ENCODE peak calls at places on chromosomes 3 and 15, in eight cellular contexts. S, X, M, U, B, N, E and D are unnamed samples.
A peak's percentile ranks its signal among the peaks of the same experiment; 100 is the strongest.

GRCh38 chr15:85872125-85872524 is 77.4 kb upstream of the KLHL25 start:
- DNase-seq in U (no peak), S (no peak), N (no peak), M (no peak), E (no peak), X (no peak), B (no peak), D (no peak)

GRCh38 chr3:3087279-3087678 is 22.9 kb downstream of the IL5RA start:
- DNase-seq in M (peak; percentile 40), B (no peak), S (no peak), X (no peak), U (no peak), N (no peak), E (no peak), D (no peak)

GRCh38 chr3:124701687-124702086 is 28.6 kb upstream of the UMPS start:
- DNase-seq in M (no peak), X (no peak), B (peak; percentile 37), S (no peak), U (no peak), N (no peak), E (peak; percentile 73), D (no peak)

GRCh38 chr3:14371573-14372474 is 30.6 kb upstream of the SLC6A6 start:
- DNase-seq in U (peak; percentile 93), X (no peak), B (no peak), S (no peak), N (peak; percentile 87), E (peak; percentile 72), M (peak; percentile 90), D (no peak)

GRCh38 chr3:46407976-46408375 is 917 bp downstream of the CCRL2 start:
- DNase-seq in B (no peak), N (no peak), M (no peak), U (no peak), X (no peak), E (no peak), S (no peak), D (no peak)

GRCh38 chr3:53863127-53863526 is 16.8 kb downstream of the IL17RB start:
- DNase-seq in N (no peak), B (no peak), M (no peak), U (no peak), E (no peak), X (no peak), S (no peak), D (no peak)

GRCh38 chr3:17846466-17846865 is 104.0 kb upstream of the TBC1D5 start:
- DNase-seq in B (no peak), X (no peak), U (no peak), N (no peak), S (no peak), E (peak; percentile 20), M (no peak), D (no peak)

GRCh38 chr3:183266454-183266853 is 13.4 kb downstream of the B3GNT5 start:
- DNase-seq in E (no peak), X (no peak), S (no peak), M (no peak), U (no peak), B (no peak), N (no peak), D (no peak)

GRCh38 chr3:32837789-32838188 is 20.0 kb downstream of the TRIM71 start:
- DNase-seq in S (no peak), U (no peak), E (no peak), X (no peak), N (no peak), M (no peak), B (no peak), D (no peak)

GRCh38 chr3:172355836-172356235 is 92.4 kb downstream of the GHSR start:
- DNase-seq in E (peak; percentile 95), U (no peak), N (peak; percentile 25), M (no peak), X (no peak), S (no peak), B (peak; percentile 87), D (no peak)

GRCh38 chr3:29152379-29152778 is 128.5 kb upstream of the RBMS3 start:
- DNase-seq in E (no peak), S (no peak), M (peak; percentile 30), X (peak; percentile 41), N (no peak), U (no peak), B (no peak), D (no peak)

GRCh38 chr3:122003112-122003511 is 18.9 kb downstream of the ILDR1 start:
- DNase-seq in X (no peak), S (no peak), N (no peak), B (no peak), U (no peak), M (no peak), E (no peak), D (no peak)

GRCh38 chr3:34056951-34057390 is 258.5 kb downstream of the PDCD6IP start:
- DNase-seq in U (no peak), E (peak; percentile 12), B (no peak), X (no peak), M (no peak), N (no peak), S (no peak), D (no peak)

GRCh38 chr3:41405466-41405865 is 206.2 kb downstream of the CTNNB1 start:
- DNase-seq in B (no peak), S (no peak), U (no peak), M (no peak), X (no peak), E (peak; percentile 1), N (no peak), D (no peak)

GRCh38 chr3:123331006-123331405 is 117.9 kb downstream of the ADCY5 start:
- DNase-seq in N (no peak), U (peak; percentile 80), M (no peak), B (no peak), E (no peak), X (no peak), S (no peak), D (no peak)

GRCh38 chr3:147943265-147943945 is 534.2 kb downstream of the ZIC1 start:
- DNase-seq in N (no peak), S (no peak), X (no peak), B (peak; percentile 54), U (no peak), M (no peak), E (peak; percentile 92), D (no peak)

GRCh38 chr15:99454107-99454809 is 111.5 kb upstream of the MEF2A start:
- DNase-seq in N (no peak), B (no peak), E (no peak), U (peak; percentile 39), S (no peak), X (no peak), M (no peak), D (no peak)

GRCh38 chr3:80676869-80677268 is 909.1 kb upstream of the ROBO1 start:
- DNase-seq in B (no peak), S (no peak), X (no peak), U (no peak), N (no peak), E (peak; percentile 21), M (no peak), D (no peak)

GRCh38 chr3:4752201-4753072 is 226.8 kb upstream of the BHLHE40 start:
- DNase-seq in B (no peak), E (peak; percentile 48), X (no peak), N (no peak), S (no peak), M (no peak), U (no peak), D (no peak)

GRCh38 chr3:146026547-146026946 is 134.4 kb downstream of the PLOD2 start:
- DNase-seq in S (no peak), E (no peak), B (no peak), U (no peak), N (no peak), M (no peak), X (no peak), D (no peak)

GRCh38 chr3:108251256-108251655 is 29.0 kb upstream of the IFT57 start:
- DNase-seq in S (no peak), N (no peak), X (no peak), B (no peak), M (no peak), E (no peak), U (no peak), D (no peak)

GRCh38 chr3:66477846-66478245 is 23.0 kb downstream of the LRIG1 start:
- DNase-seq in U (no peak), B (no peak), S (no peak), E (no peak), N (no peak), M (no peak), X (peak; percentile 6), D (no peak)

GRCh38 chr3:172043233-172043632 is 3.9 kb downstream of the FNDC3B start:
- DNase-seq in N (no peak), S (no peak), E (peak; percentile 19), B (no peak), X (no peak), M (no peak), U (no peak), D (no peak)

GRCh38 chr3:195542261-195542660 is 864 bp downstream of the PPP1R2 start:
- DNase-seq in X (no peak), N (no peak), U (no peak), S (no peak), E (peak; percentile 30), M (peak; percentile 32), B (no peak), D (no peak)

GRCh38 chr15:65912235-65912634 is 42.9 kb downstream of the RAB11A start:
- DNase-seq in B (no peak), U (no peak), N (no peak), X (no peak), S (no peak), M (no peak), E (no peak), D (no peak)

GRCh38 chr15:41022487-41023090 is 69.3 kb downstream of the CHAC1 start:
- DNase-seq in M (peak; percentile 61), N (peak; percentile 28), B (peak; percentile 17), X (peak; percentile 38), E (peak; percentile 72), U (no peak), S (no peak), D (no peak)

GRCh38 chr15:40441736-40442531 is 1.2 kb downstream of the BAHD1 start:
- DNase-seq in E (no peak), U (peak; percentile 49), N (no peak), M (peak; percentile 77), S (no peak), X (no peak), B (no peak), D (no peak)

GRCh38 chr3:79846148-79846933 is 78.5 kb upstream of the ROBO1 start:
- DNase-seq in N (no peak), X (peak; percentile 55), S (no peak), E (no peak), U (no peak), B (no peak), M (no peak), D (no peak)

GRCh38 chr15:25189551-25189950 is 234.8 kb downstream of the SNRPN start:
- DNase-seq in U (no peak), E (no peak), X (no peak), N (no peak), S (no peak), B (no peak), M (no peak), D (no peak)

GRCh38 chr3:40718681-40719080 is 193.9 kb downstream of the ZNF621 start:
- DNase-seq in X (no peak), M (no peak), S (no peak), N (no peak), E (no peak), B (no peak), U (no peak), D (no peak)

GRCh38 chr15:41862515-41863116 is 24.0 kb downstream of the PLA2G4B start:
- DNase-seq in U (no peak), E (no peak), S (no peak), B (peak; percentile 13), N (peak; percentile 82), X (peak; percentile 73), M (no peak), D (no peak)